ENCODE peak calls at places on chromosomes 6 and 20, in ten cellular contexts. One of them, this sample, is unnamed.

GRCh38 chr6:149913085-149913484 is 9.8 kb downstream of the RAET1G start:
- DNase-seq in brain microvascular endothelial cell: no peak
- DNase-seq in GM12864: no peak
- DNase-seq in right lobe of liver: peak
- DNase-seq in cardiac fibroblast: no peak
- DNase-seq in AG09309: no peak
- DNase-seq in IMR-90: no peak
- DNase-seq in CD8-positive, alpha-beta T cell: no peak
- DNase-seq in astrocyte of the spinal cord: no peak
- DNase-seq in ovary: no peak
- DNase-seq in this sample: peak

GRCh38 chr6:2534406-2535139 is 216.1 kb downstream of the MYLK4 start:
- DNase-seq in brain microvascular endothelial cell: no peak
- DNase-seq in GM12864: no peak
- DNase-seq in right lobe of liver: no peak
- DNase-seq in cardiac fibroblast: peak
- DNase-seq in AG09309: no peak
- DNase-seq in IMR-90: no peak
- DNase-seq in CD8-positive, alpha-beta T cell: no peak
- DNase-seq in astrocyte of the spinal cord: peak
- DNase-seq in ovary: no peak
- DNase-seq in this sample: no peak

GRCh38 chr6:87907521-87907920 is 140.1 kb upstream of the SPACA1 start:
- DNase-seq in brain microvascular endothelial cell: peak
- DNase-seq in GM12864: no peak
- DNase-seq in right lobe of liver: no peak
- DNase-seq in cardiac fibroblast: peak
- DNase-seq in AG09309: peak
- DNase-seq in IMR-90: peak
- DNase-seq in CD8-positive, alpha-beta T cell: no peak
- DNase-seq in astrocyte of the spinal cord: peak
- DNase-seq in ovary: no peak
- DNase-seq in this sample: peak

GRCh38 chr6:137271245-137272183 is 52.3 kb upstream of the IFNGR1 start:
- DNase-seq in brain microvascular endothelial cell: peak
- DNase-seq in GM12864: peak
- DNase-seq in right lobe of liver: no peak
- DNase-seq in cardiac fibroblast: peak
- DNase-seq in AG09309: no peak
- DNase-seq in IMR-90: peak
- DNase-seq in CD8-positive, alpha-beta T cell: no peak
- DNase-seq in astrocyte of the spinal cord: peak
- DNase-seq in ovary: no peak
- DNase-seq in this sample: peak

GRCh38 chr20:21090112-21090737 is 15.9 kb downstream of the LINC00237 start:
- DNase-seq in brain microvascular endothelial cell: no peak
- DNase-seq in GM12864: no peak
- DNase-seq in right lobe of liver: no peak
- DNase-seq in cardiac fibroblast: no peak
- DNase-seq in AG09309: no peak
- DNase-seq in IMR-90: no peak
- DNase-seq in CD8-positive, alpha-beta T cell: no peak
- DNase-seq in astrocyte of the spinal cord: no peak
- DNase-seq in ovary: no peak
- DNase-seq in this sample: no peak

GRCh38 chr6:2434911-2435310 is 189.5 kb upstream of the GMDS start:
- DNase-seq in brain microvascular endothelial cell: no peak
- DNase-seq in GM12864: no peak
- DNase-seq in right lobe of liver: no peak
- DNase-seq in cardiac fibroblast: no peak
- DNase-seq in AG09309: no peak
- DNase-seq in IMR-90: no peak
- DNase-seq in CD8-positive, alpha-beta T cell: no peak
- DNase-seq in astrocyte of the spinal cord: no peak
- DNase-seq in ovary: no peak
- DNase-seq in this sample: no peak

GRCh38 chr20:38158701-38159325 is 6.3 kb downstream of the TGM2 start:
- DNase-seq in brain microvascular endothelial cell: no peak
- DNase-seq in GM12864: no peak
- DNase-seq in right lobe of liver: no peak
- DNase-seq in cardiac fibroblast: peak
- DNase-seq in AG09309: no peak
- DNase-seq in IMR-90: no peak
- DNase-seq in CD8-positive, alpha-beta T cell: no peak
- DNase-seq in astrocyte of the spinal cord: no peak
- DNase-seq in ovary: no peak
- DNase-seq in this sample: no peak

GRCh38 chr20:43537921-43538854 is 20.6 kb upstream of the SGK2 start:
- DNase-seq in brain microvascular endothelial cell: peak
- DNase-seq in GM12864: no peak
- DNase-seq in right lobe of liver: peak
- DNase-seq in cardiac fibroblast: peak
- DNase-seq in AG09309: peak
- DNase-seq in IMR-90: peak
- DNase-seq in CD8-positive, alpha-beta T cell: no peak
- DNase-seq in astrocyte of the spinal cord: peak
- DNase-seq in ovary: peak
- DNase-seq in this sample: peak

GRCh38 chr6:16136086-16136485 is 7.2 kb downstream of the MYLIP start:
- DNase-seq in brain microvascular endothelial cell: no peak
- DNase-seq in GM12864: no peak
- DNase-seq in right lobe of liver: no peak
- DNase-seq in cardiac fibroblast: no peak
- DNase-seq in AG09309: no peak
- DNase-seq in IMR-90: no peak
- DNase-seq in CD8-positive, alpha-beta T cell: no peak
- DNase-seq in astrocyte of the spinal cord: no peak
- DNase-seq in ovary: no peak
- DNase-seq in this sample: no peak
- H3K4me3 ChIP-seq in brain microvascular endothelial cell: no peak
- H3K4me3 ChIP-seq in GM12864: no peak
- H3K4me3 ChIP-seq in right lobe of liver: no peak
- H3K4me3 ChIP-seq in cardiac fibroblast: no peak
- H3K4me3 ChIP-seq in AG09309: no peak
- H3K4me3 ChIP-seq in IMR-90: no peak
- H3K4me3 ChIP-seq in CD8-positive, alpha-beta T cell: peak
- H3K4me3 ChIP-seq in astrocyte of the spinal cord: no peak
- H3K4me3 ChIP-seq in ovary: no peak
- H3K4me3 ChIP-seq in this sample: no peak

DNA sequence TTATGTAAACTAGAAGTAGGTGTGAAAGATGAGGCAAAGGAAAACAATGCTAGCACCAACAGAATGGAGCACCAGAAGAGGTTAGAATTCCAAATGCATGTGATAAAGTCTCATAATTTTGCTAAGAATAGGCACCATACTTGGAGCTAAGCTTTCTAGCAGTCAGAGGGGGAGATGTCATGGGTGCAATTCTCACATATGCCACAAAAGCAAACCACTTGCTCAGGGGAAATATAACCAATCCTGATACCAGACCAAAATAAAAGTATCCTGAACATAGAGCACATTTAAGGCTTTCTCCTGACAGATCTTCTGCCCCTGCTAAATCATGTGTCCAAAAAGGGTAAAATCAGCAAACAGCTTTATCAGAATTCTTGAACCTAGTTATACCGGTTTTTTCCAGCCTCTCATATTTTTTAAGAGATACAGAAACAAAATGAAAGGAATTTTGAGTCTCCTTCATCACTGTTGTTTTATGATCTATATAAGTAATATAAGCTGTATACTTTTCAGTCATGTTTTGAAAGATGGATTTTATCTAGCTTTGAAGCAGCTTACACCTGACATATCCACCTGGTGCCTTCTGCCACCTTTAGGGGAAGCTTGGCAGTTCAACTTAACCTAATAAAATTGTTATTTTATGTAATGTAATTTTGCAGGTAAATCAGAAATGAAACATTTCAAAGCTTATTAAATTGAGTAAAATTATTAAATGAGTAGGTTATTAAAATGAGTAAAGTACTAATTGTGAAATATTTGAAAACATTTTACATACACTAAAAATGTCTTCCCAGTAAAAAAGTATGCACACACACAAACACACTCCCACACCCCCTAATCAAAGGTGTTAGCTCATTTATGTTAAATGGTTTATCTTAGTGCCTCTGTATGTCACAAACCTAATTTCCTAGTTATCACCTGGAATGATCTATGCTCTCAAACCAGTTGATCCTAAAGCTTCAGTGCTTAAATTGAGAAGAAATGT is 2.8 kb downstream of the SPO11 start:
- DNase-seq in brain microvascular endothelial cell: no peak
- DNase-seq in GM12864: no peak
- DNase-seq in right lobe of liver: no peak
- DNase-seq in cardiac fibroblast: no peak
- DNase-seq in AG09309: no peak
- DNase-seq in IMR-90: no peak
- DNase-seq in CD8-positive, alpha-beta T cell: no peak
- DNase-seq in astrocyte of the spinal cord: no peak
- DNase-seq in ovary: no peak
- DNase-seq in this sample: peak
- TF ChIP-seq CTCF in brain microvascular endothelial cell: no peak
- TF ChIP-seq CTCF in GM12864: no peak
- TF ChIP-seq CTCF in right lobe of liver: no peak
- TF ChIP-seq CTCF in cardiac fibroblast: no peak
- TF ChIP-seq CTCF in AG09309: no peak
- TF ChIP-seq CTCF in IMR-90: no peak
- TF ChIP-seq CTCF in CD8-positive, alpha-beta T cell: no peak
- TF ChIP-seq CTCF in astrocyte of the spinal cord: no peak
- TF ChIP-seq CTCF in ovary: no peak
- TF ChIP-seq CTCF in this sample: peak

DNA sequence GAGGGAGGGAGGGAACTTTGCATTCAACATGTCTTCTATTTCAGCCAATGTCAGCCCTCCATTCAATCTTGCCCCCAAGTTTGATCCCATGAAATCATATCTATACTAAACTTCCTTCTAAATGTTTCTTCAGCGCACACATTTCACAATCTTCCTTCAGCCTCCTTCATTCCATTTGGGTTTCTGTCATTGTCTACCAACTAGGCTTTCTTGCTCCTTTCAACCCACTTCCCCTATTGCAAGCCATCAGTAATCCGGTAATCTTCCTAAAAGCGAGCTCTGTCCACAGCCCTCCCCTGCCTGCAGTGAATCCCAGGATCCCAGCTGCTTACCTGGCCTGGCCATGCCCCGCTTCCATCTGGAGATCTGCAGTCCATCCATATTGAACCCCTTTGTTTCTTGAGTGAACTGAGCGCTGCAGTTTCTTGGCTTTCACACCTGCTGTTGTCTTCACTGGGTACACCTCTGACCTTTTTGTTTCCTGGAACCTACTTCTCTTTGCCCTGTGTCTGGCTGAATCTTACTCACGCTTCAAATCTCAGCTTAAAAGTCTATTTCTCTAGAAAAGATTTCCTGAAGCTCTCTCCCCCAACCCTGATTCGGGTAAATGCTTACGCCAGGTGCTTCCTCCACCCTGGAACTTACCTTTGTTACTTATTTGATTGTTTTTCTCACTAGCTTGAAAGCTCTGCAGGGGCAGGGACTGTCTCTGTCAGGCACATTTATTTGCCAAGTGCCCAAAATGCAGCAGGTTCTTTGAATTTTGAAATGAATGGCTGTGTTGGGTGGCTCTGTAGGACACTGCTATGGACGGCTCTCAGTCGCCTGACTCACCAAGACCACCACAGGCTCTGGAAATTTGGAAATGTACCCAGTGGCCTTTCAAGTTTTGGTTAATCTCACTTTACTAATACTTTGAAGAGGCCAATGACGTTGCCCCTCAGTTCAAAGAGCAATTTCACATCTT is 50.3 kb downstream of the ADTRP start:
- DNase-seq in brain microvascular endothelial cell: no peak
- DNase-seq in GM12864: no peak
- DNase-seq in right lobe of liver: no peak
- DNase-seq in cardiac fibroblast: no peak
- DNase-seq in AG09309: no peak
- DNase-seq in IMR-90: no peak
- DNase-seq in CD8-positive, alpha-beta T cell: no peak
- DNase-seq in astrocyte of the spinal cord: no peak
- DNase-seq in ovary: no peak
- DNase-seq in this sample: no peak
- H3K4me3 ChIP-seq in brain microvascular endothelial cell: no peak
- H3K4me3 ChIP-seq in GM12864: no peak
- H3K4me3 ChIP-seq in right lobe of liver: no peak
- H3K4me3 ChIP-seq in cardiac fibroblast: no peak
- H3K4me3 ChIP-seq in AG09309: no peak
- H3K4me3 ChIP-seq in IMR-90: no peak
- H3K4me3 ChIP-seq in CD8-positive, alpha-beta T cell: peak
- H3K4me3 ChIP-seq in astrocyte of the spinal cord: no peak
- H3K4me3 ChIP-seq in ovary: no peak
- H3K4me3 ChIP-seq in this sample: no peak

GRCh38 chr6:39389372-39389767 is 66.9 kb upstream of the KCNK16 start:
- DNase-seq in brain microvascular endothelial cell: peak
- DNase-seq in GM12864: no peak
- DNase-seq in right lobe of liver: no peak
- DNase-seq in cardiac fibroblast: peak
- DNase-seq in AG09309: no peak
- DNase-seq in IMR-90: no peak
- DNase-seq in CD8-positive, alpha-beta T cell: no peak
- DNase-seq in astrocyte of the spinal cord: no peak
- DNase-seq in ovary: no peak
- DNase-seq in this sample: peak
- TF ChIP-seq CTCF in brain microvascular endothelial cell: peak
- TF ChIP-seq CTCF in GM12864: peak
- TF ChIP-seq CTCF in right lobe of liver: peak
- TF ChIP-seq CTCF in cardiac fibroblast: peak
- TF ChIP-seq CTCF in AG09309: peak
- TF ChIP-seq CTCF in IMR-90: no peak
- TF ChIP-seq CTCF in CD8-positive, alpha-beta T cell: no peak
- TF ChIP-seq CTCF in astrocyte of the spinal cord: peak
- TF ChIP-seq CTCF in ovary: no peak
- TF ChIP-seq CTCF in this sample: peak